ENCODE peak calls at places on chromosomes 12 and 14, in six cellular contexts. J is IMR-90, W is OCI-LY7, Z is lower leg skin, Q is GM12865, L is GM12864. E is an unnamed sample.

GRCh38 chr14:21884995-21885394 is 211.4 kb upstream of the OR4E1 start:
- DNase-seq in L (no peak), W (no peak), J (no peak), Z (no peak), Q (no peak), E (no peak)

GRCh38 chr14:57066887-57067513 is 201.7 kb downstream of the EXOC5 start:
- DNase-seq in Q (peak), W (peak), J (peak), Z (no peak), L (peak), E (no peak)

GRCh38 chr12:21541773-21542172 is 15.7 kb downstream of the SPX start:
- DNase-seq in J (no peak), L (no peak), Q (no peak), W (no peak), Z (no peak), E (no peak)

GRCh38 chr14:94673781-94674231 is 61.6 kb downstream of the SERPINA3 start:
- DNase-seq in J (peak), L (no peak), Q (no peak), Z (no peak), W (no peak), E (no peak)

GRCh38 chr12:116077431-116077830 is 200.1 kb downstream of the MED13L start:
- DNase-seq in W (no peak), Q (no peak), Z (no peak), L (no peak), J (no peak), E (no peak)

GRCh38 chr14:75252254-75252837 is 26.3 kb upstream of the FOS start:
- DNase-seq in Z (no peak), Q (no peak), W (no peak), J (no peak), L (no peak), E (no peak)

GRCh38 chr14:96587823-96588385 is 85.7 kb downstream of the PAPOLA start:
- DNase-seq in L (no peak), J (no peak), Q (no peak), W (no peak), Z (no peak), E (no peak)

GRCh38 chr12:100827901-100828520 is 33.4 kb downstream of the ANO4 start:
- DNase-seq in L (peak), J (peak), Z (no peak), W (peak), Q (peak), E (no peak)

GRCh38 chr14:94945615-94946014 is 175.7 kb upstream of the GSC start:
- DNase-seq in W (no peak), Q (no peak), J (no peak), Z (no peak), L (no peak), E (no peak)

GRCh38 chr14:25836647-25837046 is 761.2 kb downstream of the NOVA1 start:
- DNase-seq in J (no peak), Q (no peak), Z (no peak), W (no peak), L (no peak), E (no peak)

GRCh38 chr12:104623920-104624319 is 167.2 kb downstream of the CHST11 start:
- DNase-seq in J (no peak), L (no peak), Q (no peak), Z (no peak), W (no peak), E (no peak)

GRCh38 chr14:59337151-59337611 is 128.0 kb downstream of the GPR135 start:
- DNase-seq in J (no peak), W (no peak), Q (no peak), L (no peak), Z (peak), E (no peak)

GRCh38 chr12:49126852-49127763 is 4.1 kb downstream of the TUBA1B start:
- DNase-seq in Q (peak), W (no peak), L (no peak), Z (no peak), J (no peak), E (no peak)

GRCh38 chr12:25089738-25090137 is 105.2 kb downstream of the DNAI7 start:
- DNase-seq in W (no peak), Q (no peak), J (no peak), Z (no peak), L (no peak), E (no peak)

DNA sequence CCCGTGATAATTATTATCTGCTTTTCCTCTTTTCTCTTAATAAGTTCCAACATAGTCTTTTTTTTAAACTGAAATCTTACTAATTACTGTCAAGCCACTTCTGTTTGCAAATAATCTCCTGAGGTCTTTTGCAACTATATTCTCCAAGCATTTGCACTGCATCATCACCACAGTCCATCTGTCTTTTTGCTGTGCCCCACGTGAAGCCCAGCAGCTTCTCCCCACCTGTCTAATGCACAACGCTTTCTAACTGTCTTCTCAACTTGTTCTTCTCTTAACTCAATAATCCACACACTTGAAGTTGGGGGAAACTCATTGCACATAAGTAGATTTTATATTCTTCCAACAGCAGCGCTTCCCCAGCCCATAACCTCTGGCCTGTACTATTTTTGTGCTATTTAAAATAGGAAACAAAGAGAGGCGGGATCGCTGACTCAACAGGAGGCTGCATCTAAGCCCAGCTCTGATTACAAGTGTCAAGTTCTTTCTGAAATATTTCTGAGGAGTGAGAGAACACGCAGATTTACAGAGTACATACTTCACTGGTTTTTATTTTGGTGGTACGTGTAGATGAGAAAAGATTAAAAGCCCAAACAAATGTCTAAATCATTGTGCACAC is 226.7 kb downstream of the GXYLT1 start:
- DNase-seq in Q (no peak), J (no peak), W (no peak), Z (no peak), L (no peak), E (no peak)
- H3K4me3 ChIP-seq in Q (no peak), J (no peak), W (no peak), Z (no peak), L (no peak), E (no peak)

GRCh38 chr12:8827551-8828347 is 5.3 kb downstream of the A2ML1 start:
- DNase-seq in L (no peak), Q (no peak), Z (no peak), W (no peak), J (no peak), E (no peak)

GRCh38 chr12:8822298-8822697 is at the start of gene A2ML1:
- DNase-seq in Z (no peak), W (no peak), L (no peak), Q (no peak), J (no peak), E (no peak)

GRCh38 chr12:8828514-8829127 is 6.2 kb downstream of the A2ML1 start:
- DNase-seq in L (no peak), Z (no peak), Q (no peak), J (no peak), W (no peak), E (no peak)

GRCh38 chr12:8819676-8819980 is 2.8 kb upstream of the A2ML1 start:
- DNase-seq in Z (no peak), L (no peak), W (no peak), Q (no peak), J (peak), E (no peak)

DNA sequence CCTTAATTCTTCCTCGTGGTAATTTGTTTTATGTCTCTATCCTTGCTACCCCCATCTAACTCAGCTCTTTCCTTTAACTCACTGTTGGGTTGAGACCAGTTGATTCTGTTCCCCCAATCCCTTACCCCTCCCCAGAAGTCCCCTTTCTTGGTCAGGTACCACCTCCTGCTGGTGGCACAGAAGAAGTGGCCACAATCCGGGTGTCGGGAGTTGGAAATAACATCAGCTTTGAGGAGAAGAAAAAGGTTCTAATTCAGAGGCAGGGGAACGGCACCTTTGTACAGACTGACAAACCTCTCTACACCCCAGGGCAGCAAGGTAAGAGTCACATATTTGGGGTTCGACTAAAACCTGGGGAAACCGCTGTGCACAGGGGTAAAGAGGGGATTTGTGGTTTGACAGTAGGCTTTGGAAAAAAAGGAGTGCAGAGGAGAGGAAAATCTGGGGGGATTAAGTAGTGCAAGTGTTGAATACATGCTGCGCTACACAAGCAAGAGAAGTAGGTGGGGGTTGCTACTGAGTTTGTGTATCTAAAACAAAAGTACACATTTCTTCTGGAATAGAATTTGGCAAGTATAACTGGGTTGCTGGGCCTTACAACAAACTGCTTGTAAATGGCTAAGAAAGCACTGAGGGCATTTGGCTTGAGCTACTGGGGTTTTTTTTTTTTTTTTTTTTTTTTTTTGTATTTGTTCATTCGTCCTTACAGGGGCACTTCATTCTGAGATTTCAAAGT is 1.3 kb downstream of the A2ML1 start:
- DNase-seq in Q (peak), J (peak), W (peak), L (no peak), Z (no peak), E (no peak)
- H3K4me3 ChIP-seq in Q (no peak), J (no peak), W (no peak), L (no peak), Z (no peak), E (no peak)

DNA sequence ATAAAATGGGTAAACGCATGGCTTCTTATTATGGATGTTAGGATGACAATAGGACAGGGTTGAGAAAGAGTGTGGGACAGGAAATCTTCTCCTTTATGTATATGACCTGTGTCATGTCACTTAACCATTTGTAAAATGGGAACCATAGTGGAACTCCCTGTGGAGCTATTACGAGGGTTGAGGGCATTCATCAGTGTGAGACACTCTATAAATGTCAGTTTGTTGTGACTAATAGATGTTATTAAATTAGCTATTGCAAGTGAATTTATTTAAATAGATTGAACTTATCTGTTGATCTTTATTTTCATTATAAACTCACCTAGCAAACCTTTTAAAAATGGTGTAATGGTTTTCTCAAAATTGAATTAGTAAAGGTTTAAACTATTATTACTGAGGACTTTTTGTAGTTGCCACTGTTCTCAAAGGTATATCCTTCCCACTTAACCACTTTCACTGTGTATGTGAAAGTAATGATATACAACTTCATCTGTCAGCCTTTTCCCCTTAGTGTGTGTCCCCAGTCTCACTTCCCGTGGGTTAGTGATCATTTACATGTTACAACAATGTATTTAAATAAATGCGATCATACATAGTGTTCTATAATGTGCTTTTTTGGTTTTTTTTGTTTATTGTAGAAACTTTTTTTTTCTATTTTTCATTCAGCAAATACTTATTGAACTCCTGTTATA is 17.1 kb downstream of the HELB start:
- DNase-seq in Q (no peak), L (no peak), J (no peak), Z (no peak), W (no peak), E (no peak)
- H3K4me3 ChIP-seq in Q (no peak), L (no peak), J (no peak), Z (no peak), W (no peak), E (no peak)

DNA sequence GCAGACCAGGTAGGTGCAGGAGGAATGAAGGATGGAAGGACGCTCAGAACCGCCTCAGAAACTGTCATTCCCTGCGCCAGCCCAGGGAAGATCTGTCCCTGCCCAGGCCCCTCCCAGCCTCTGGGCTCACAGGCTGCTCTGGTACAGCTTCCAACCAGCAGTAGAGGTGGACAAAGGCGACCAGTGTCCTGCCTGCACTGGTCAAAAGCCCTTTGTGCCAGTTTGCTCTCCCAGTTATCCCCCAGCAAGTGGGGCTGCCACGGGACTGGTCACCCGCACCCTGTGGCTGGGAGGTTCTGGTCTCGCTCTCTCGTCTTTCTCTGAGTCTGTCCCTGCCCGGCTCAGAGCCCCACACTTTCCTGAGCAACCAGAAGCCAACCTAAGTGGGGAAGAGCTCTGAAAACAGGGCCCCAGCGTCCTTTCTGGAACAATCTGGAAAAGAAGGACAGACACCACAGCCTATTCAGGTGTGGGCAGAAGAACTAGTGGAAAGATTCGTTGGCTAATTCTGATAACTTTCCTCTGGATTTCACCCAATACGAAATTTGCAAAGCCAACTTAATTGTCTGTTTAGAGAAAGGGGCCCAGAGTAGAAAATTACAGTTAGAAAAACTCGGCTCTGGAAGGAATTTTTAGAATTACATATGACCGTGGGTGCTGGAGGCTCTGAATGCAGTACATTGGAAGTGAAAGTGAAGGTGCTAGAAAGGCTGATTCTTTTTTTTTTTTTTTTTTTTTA is 21.7 kb downstream of the SNRNP35 start:
- DNase-seq in Z (no peak), Q (no peak), L (no peak), J (no peak), W (no peak), E (no peak)
- H3K4me3 ChIP-seq in Z (no peak), Q (no peak), L (no peak), J (no peak), W (no peak), E (no peak)

DNA sequence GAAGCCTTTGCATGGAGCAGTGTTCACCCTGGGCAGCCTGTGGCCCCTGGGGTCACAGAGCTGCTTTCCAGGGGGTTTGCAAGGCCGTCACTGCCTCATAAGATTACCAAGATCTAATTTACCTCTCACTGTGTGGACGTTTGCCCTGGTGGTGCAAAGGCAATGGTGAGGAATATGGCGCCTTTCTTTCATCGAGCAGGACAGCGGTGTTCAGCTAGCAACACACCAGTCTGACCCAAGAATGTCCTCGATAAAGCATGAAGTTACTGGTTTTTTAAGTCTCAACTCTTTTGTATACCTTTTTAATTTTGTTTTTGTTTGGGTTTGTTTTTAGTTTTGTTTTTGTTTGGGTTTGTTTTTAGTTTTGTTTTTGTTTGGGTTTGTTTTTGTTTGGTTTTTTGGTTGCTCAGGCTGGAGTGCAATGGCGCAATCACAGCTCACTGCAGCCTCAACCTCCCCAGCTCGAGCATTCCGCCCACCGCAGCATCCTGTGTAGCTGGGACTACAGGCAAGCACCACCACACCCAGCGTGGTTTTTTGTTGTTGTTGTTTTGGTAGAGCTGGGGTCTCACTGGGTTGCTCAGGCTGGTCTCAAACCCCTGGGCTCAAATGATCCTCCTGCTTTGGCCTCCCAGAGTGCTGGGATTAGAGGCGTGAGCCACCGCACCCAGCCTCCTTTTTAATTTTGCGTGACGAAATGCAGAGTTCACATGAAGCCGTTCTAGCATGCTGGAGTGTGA is 57.9 kb downstream of the PPP2R5C start:
- DNase-seq in W (no peak), Z (no peak), L (no peak), J (no peak), Q (no peak), E (no peak)
- H3K4me3 ChIP-seq in W (peak), Z (no peak), L (no peak), J (no peak), Q (no peak), E (no peak)

GRCh38 chr12:111033281-111034147 is 113.1 kb upstream of the MYL2 start:
- DNase-seq in Z (no peak), J (no peak), Q (no peak), L (no peak), W (no peak), E (no peak)
- H3K4me3 ChIP-seq in Z (no peak), J (no peak), Q (no peak), L (no peak), W (no peak), E (no peak)

GRCh38 chr12:125856899-125857298 is 791.7 kb downstream of the AACS start:
- DNase-seq in J (no peak), Q (no peak), Z (no peak), W (no peak), L (no peak), E (no peak)

GRCh38 chr12:125856366-125856765 is 791.1 kb downstream of the AACS start:
- DNase-seq in J (no peak), Z (no peak), L (no peak), Q (no peak), W (no peak), E (no peak)

GRCh38 chr12:125860672-125861288 is 795.5 kb downstream of the AACS start:
- DNase-seq in W (no peak), Q (no peak), J (no peak), L (no peak), Z (no peak), E (no peak)

GRCh38 chr12:125861299-125862281 is 796.4 kb downstream of the AACS start:
- DNase-seq in Z (no peak), W (no peak), Q (no peak), J (no peak), L (no peak), E (no peak)
- H3K4me3 ChIP-seq in Z (no peak), W (no peak), Q (no peak), J (no peak), L (no peak), E (no peak)

GRCh38 chr12:107584523-107584922 is 101.1 kb upstream of the PWP1 start:
- DNase-seq in Z (no peak), W (no peak), Q (no peak), L (no peak), J (no peak), E (no peak)

GRCh38 chr12:107586256-107586970 is 99.2 kb upstream of the PWP1 start:
- DNase-seq in Z (no peak), L (no peak), J (no peak), W (no peak), Q (no peak), E (no peak)

GRCh38 chr12:107580750-107581529 is 104.7 kb upstream of the PWP1 start:
- DNase-seq in Q (no peak), L (no peak), Z (no peak), W (no peak), J (no peak), E (no peak)

DNA sequence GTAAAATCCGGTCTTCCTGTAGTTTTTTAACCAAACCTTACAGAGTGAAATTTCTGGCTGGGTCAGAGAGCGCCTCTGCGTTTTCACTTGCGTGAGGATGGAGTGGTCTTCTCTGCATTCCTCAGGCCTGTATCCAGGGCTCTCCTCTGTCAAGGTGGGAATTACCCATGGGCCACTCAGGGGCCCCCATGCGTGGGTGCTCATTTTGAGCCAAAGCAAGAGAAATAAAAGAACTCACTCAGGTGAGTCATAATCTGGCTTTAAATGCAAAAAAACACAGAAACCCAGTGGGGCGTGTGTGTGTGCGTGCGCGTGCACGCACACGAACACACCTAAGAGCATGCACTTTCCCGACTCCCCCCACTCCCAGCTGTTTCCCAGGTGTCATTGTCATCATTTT is 104.0 kb upstream of the PWP1 start:
- DNase-seq in Z (no peak), J (no peak), Q (no peak), W (no peak), L (no peak), E (no peak)
- H3K4me3 ChIP-seq in Z (no peak), J (no peak), Q (no peak), W (no peak), L (no peak), E (peak)

GRCh38 chr12:47775100-47775911 is 2.3 kb downstream of the SLC48A1 start:
- DNase-seq in Z (no peak), W (no peak), L (no peak), J (no peak), Q (peak), E (no peak)
- H3K4me3 ChIP-seq in Z (no peak), W (no peak), L (no peak), J (no peak), Q (no peak), E (no peak)